ENCODE peak calls at places on chromosomes 7 and 10, in ten cellular contexts. One of them, this sample, is unnamed.

GRCh38 chr10:32377458-32378370 is 30.8 kb upstream of the EPC1 start:
- DNase-seq in upper lobe of right lung: no peak
- DNase-seq in AG10803: peak; percentile 44
- DNase-seq in heart right ventricle: no peak
- DNase-seq in A549: peak; percentile 57
- DNase-seq in HFFc6: peak; percentile 17
- DNase-seq in RWPE1: peak; percentile 24
- DNase-seq in activated CD8-positive, alpha-beta T cell treated with anti-CD3 and anti-CD28 coated beads for 36 hours: peak; percentile 58
- DNase-seq in ovary: no peak
- DNase-seq in fibroblast of lung: peak; percentile 64
- DNase-seq in this sample: no peak

GRCh38 chr10:24552346-24553016 is 171.2 kb downstream of the ARHGAP21 start:
- DNase-seq in upper lobe of right lung: peak; percentile 80
- DNase-seq in AG10803: no peak
- DNase-seq in heart right ventricle: no peak
- DNase-seq in A549: peak; percentile 58
- DNase-seq in HFFc6: no peak
- DNase-seq in RWPE1: peak; percentile 75
- DNase-seq in activated CD8-positive, alpha-beta T cell treated with anti-CD3 and anti-CD28 coated beads for 36 hours: peak; percentile 52
- DNase-seq in ovary: no peak
- DNase-seq in fibroblast of lung: no peak
- DNase-seq in this sample: peak; percentile 89

GRCh38 chr10:12534824-12535223 is 185.5 kb downstream of the CAMK1D start:
- DNase-seq in upper lobe of right lung: peak; percentile 28
- DNase-seq in AG10803: no peak
- DNase-seq in heart right ventricle: no peak
- DNase-seq in A549: no peak
- DNase-seq in HFFc6: no peak
- DNase-seq in RWPE1: no peak
- DNase-seq in activated CD8-positive, alpha-beta T cell treated with anti-CD3 and anti-CD28 coated beads for 36 hours: peak; percentile 20
- DNase-seq in ovary: no peak
- DNase-seq in fibroblast of lung: no peak
- DNase-seq in this sample: peak; percentile 28

GRCh38 chr10:66931340-66931948 is 5.6 kb downstream of the LRRTM3 start:
- DNase-seq in upper lobe of right lung: no peak
- DNase-seq in AG10803: peak; percentile 68
- DNase-seq in heart right ventricle: no peak
- DNase-seq in A549: peak; percentile 73
- DNase-seq in HFFc6: peak; percentile 53
- DNase-seq in RWPE1: peak; percentile 30
- DNase-seq in activated CD8-positive, alpha-beta T cell treated with anti-CD3 and anti-CD28 coated beads for 36 hours: peak; percentile 6
- DNase-seq in ovary: no peak
- DNase-seq in fibroblast of lung: peak; percentile 85
- DNase-seq in this sample: peak; percentile 44

GRCh38 chr10:86188796-86189558 is 177.6 kb downstream of the GRID1 start:
- DNase-seq in upper lobe of right lung: peak; percentile 11
- DNase-seq in AG10803: no peak
- DNase-seq in heart right ventricle: no peak
- DNase-seq in A549: no peak
- DNase-seq in HFFc6: no peak
- DNase-seq in RWPE1: no peak
- DNase-seq in activated CD8-positive, alpha-beta T cell treated with anti-CD3 and anti-CD28 coated beads for 36 hours: no peak
- DNase-seq in ovary: no peak
- DNase-seq in fibroblast of lung: no peak
- DNase-seq in this sample: no peak

GRCh38 chr7:919924-920341 is 34.5 kb downstream of the ADAP1 start:
- DNase-seq in upper lobe of right lung: peak; percentile 39
- DNase-seq in AG10803: no peak
- DNase-seq in heart right ventricle: no peak
- DNase-seq in A549: no peak
- DNase-seq in HFFc6: no peak
- DNase-seq in RWPE1: no peak
- DNase-seq in activated CD8-positive, alpha-beta T cell treated with anti-CD3 and anti-CD28 coated beads for 36 hours: no peak
- DNase-seq in ovary: no peak
- DNase-seq in fibroblast of lung: no peak
- DNase-seq in this sample: no peak

GRCh38 chr7:7157887-7158271 is 24.5 kb upstream of the C1GALT1 start:
- DNase-seq in upper lobe of right lung: no peak
- DNase-seq in AG10803: peak; percentile 87
- DNase-seq in heart right ventricle: no peak
- DNase-seq in A549: no peak
- DNase-seq in HFFc6: peak; percentile 71
- DNase-seq in RWPE1: no peak
- DNase-seq in activated CD8-positive, alpha-beta T cell treated with anti-CD3 and anti-CD28 coated beads for 36 hours: no peak
- DNase-seq in ovary: no peak
- DNase-seq in fibroblast of lung: peak; percentile 70
- DNase-seq in this sample: no peak

GRCh38 chr7:105389090-105389650 is 449 bp upstream of the SRPK2 start:
- DNase-seq in upper lobe of right lung: peak; percentile 76
- DNase-seq in AG10803: peak; percentile 56
- DNase-seq in heart right ventricle: peak; percentile 46
- DNase-seq in A549: peak; percentile 77
- DNase-seq in HFFc6: peak; percentile 56
- DNase-seq in RWPE1: peak; percentile 70
- DNase-seq in activated CD8-positive, alpha-beta T cell treated with anti-CD3 and anti-CD28 coated beads for 36 hours: peak; percentile 34
- DNase-seq in ovary: no peak
- DNase-seq in fibroblast of lung: peak; percentile 54
- DNase-seq in this sample: peak; percentile 57

GRCh38 chr7:140674356-140674800 is 1.6 kb downstream of the ADCK2 start:
- DNase-seq in upper lobe of right lung: peak; percentile 75
- DNase-seq in AG10803: no peak
- DNase-seq in heart right ventricle: no peak
- DNase-seq in A549: no peak
- DNase-seq in HFFc6: no peak
- DNase-seq in RWPE1: no peak
- DNase-seq in activated CD8-positive, alpha-beta T cell treated with anti-CD3 and anti-CD28 coated beads for 36 hours: no peak
- DNase-seq in ovary: no peak
- DNase-seq in fibroblast of lung: no peak
- DNase-seq in this sample: no peak

GRCh38 chr10:1227505-1228402 is 171.6 kb downstream of the WDR37 start:
- DNase-seq in upper lobe of right lung: no peak
- DNase-seq in AG10803: no peak
- DNase-seq in heart right ventricle: no peak
- DNase-seq in A549: no peak
- DNase-seq in HFFc6: no peak
- DNase-seq in RWPE1: no peak
- DNase-seq in activated CD8-positive, alpha-beta T cell treated with anti-CD3 and anti-CD28 coated beads for 36 hours: no peak
- DNase-seq in ovary: no peak
- DNase-seq in fibroblast of lung: no peak
- DNase-seq in this sample: no peak
- TF ChIP-seq CTCF in upper lobe of right lung: no peak
- TF ChIP-seq CTCF in AG10803: no peak
- TF ChIP-seq CTCF in heart right ventricle: no peak
- TF ChIP-seq CTCF in A549: no peak
- TF ChIP-seq CTCF in HFFc6: no peak
- TF ChIP-seq CTCF in RWPE1: no peak
- TF ChIP-seq CTCF in activated CD8-positive, alpha-beta T cell treated with anti-CD3 and anti-CD28 coated beads for 36 hours: no peak
- TF ChIP-seq CTCF in ovary: no peak
- TF ChIP-seq CTCF in fibroblast of lung: no peak
- TF ChIP-seq CTCF in this sample: no peak

DNA sequence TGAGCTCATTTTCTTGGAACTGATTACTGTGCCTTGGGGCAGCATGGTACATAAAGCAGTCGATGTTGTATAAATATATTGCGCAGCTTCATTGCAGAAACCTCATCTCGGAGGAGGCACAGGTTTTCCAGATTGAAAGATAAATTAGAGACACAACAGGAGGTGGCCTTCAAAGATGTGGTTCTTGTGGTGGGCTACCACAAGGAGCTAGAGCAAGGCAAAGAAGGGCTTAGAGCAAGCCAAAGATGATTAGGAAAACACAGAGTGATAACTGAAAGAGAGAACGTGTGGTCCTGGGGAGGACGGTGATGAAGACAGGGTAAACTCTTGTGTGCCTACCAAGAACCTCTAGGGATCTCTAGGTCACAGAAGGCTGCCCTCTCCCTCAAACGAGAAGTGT is 169.2 kb upstream of the TNS3 start:
- DNase-seq in upper lobe of right lung: no peak
- DNase-seq in AG10803: no peak
- DNase-seq in heart right ventricle: no peak
- DNase-seq in A549: no peak
- DNase-seq in HFFc6: no peak
- DNase-seq in RWPE1: no peak
- DNase-seq in activated CD8-positive, alpha-beta T cell treated with anti-CD3 and anti-CD28 coated beads for 36 hours: peak; percentile 9
- DNase-seq in ovary: no peak
- DNase-seq in fibroblast of lung: no peak
- DNase-seq in this sample: no peak
- TF ChIP-seq CTCF in upper lobe of right lung: no peak
- TF ChIP-seq CTCF in AG10803: no peak
- TF ChIP-seq CTCF in heart right ventricle: no peak
- TF ChIP-seq CTCF in A549: no peak
- TF ChIP-seq CTCF in HFFc6: no peak
- TF ChIP-seq CTCF in RWPE1: no peak
- TF ChIP-seq CTCF in activated CD8-positive, alpha-beta T cell treated with anti-CD3 and anti-CD28 coated beads for 36 hours: no peak
- TF ChIP-seq CTCF in ovary: no peak
- TF ChIP-seq CTCF in fibroblast of lung: no peak
- TF ChIP-seq CTCF in this sample: no peak

DNA sequence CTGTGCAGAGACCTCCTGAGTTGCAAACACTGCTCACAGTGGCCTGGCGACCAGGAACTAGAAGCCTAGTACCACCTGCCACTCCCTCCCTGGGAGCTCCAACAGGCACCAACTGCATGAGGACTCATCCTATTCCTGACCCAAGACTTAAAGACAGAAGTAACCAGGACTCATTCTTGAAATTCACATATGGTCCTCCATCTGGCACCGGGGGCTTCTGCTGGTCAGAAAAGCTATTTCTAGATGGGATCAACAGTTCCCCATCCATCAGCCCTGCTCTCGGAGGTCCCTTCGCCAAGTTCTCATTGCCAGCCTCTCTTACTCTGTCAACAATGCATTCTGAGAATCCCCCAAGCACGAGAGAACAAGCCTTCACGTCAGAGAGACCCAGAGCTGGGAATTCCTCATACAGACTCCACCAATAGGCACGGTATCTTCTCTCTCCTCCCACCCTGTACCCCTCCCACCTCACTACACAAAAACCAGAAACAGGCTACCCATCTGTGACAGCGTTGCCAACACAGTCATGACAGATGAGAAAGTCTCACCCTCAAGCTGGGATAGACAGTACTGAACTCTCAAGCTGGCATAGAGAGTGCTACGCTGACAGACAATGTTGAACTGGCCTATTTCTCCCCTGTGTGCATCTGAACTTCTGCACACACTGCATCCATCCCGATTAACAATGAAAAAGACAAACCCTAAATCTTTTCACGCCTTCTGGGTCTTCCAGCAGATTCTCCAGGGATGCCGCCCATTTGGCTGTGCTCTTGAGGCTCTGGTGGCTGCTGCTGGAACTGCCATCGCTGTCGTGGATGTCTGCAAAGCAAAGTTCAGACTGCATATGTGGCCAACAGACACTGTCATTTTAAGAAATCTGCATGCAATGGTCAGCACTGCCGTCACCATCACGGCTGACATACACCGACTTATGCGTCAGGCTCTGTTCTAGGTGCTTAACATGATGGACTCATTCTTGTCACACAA is 15.6 kb downstream of the RGS10 start:
- DNase-seq in upper lobe of right lung: no peak
- DNase-seq in AG10803: no peak
- DNase-seq in heart right ventricle: no peak
- DNase-seq in A549: peak; percentile 25
- DNase-seq in HFFc6: no peak
- DNase-seq in RWPE1: no peak
- DNase-seq in activated CD8-positive, alpha-beta T cell treated with anti-CD3 and anti-CD28 coated beads for 36 hours: peak; percentile 39
- DNase-seq in ovary: no peak
- DNase-seq in fibroblast of lung: no peak
- DNase-seq in this sample: no peak
- TF ChIP-seq CTCF in upper lobe of right lung: no peak
- TF ChIP-seq CTCF in AG10803: peak; percentile 32
- TF ChIP-seq CTCF in heart right ventricle: no peak
- TF ChIP-seq CTCF in A549: no peak
- TF ChIP-seq CTCF in HFFc6: peak; percentile 49
- TF ChIP-seq CTCF in RWPE1: no peak
- TF ChIP-seq CTCF in activated CD8-positive, alpha-beta T cell treated with anti-CD3 and anti-CD28 coated beads for 36 hours: no peak
- TF ChIP-seq CTCF in ovary: no peak
- TF ChIP-seq CTCF in fibroblast of lung: no peak
- TF ChIP-seq CTCF in this sample: no peak

DNA sequence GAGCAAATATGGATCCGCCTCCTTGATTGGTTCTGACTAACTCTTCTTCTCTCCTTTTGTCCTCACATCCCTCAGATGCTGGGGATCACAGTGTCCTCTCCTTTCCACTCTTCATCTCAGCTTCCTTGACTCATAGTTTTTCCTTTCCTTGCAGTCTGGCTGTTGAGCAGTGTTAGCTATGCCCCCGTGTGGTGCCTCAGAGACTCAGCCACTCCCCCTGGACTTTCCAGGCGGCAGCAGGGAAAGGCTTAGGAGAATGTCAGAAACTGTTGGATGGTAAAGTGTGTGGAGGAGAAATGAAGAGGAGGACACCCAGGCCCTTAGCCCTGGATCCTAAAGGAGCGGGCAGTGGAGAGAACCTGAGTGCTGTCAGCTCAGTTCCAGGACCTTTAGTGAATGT is 267.5 kb downstream of the CELF2 start:
- DNase-seq in upper lobe of right lung: no peak
- DNase-seq in AG10803: no peak
- DNase-seq in heart right ventricle: no peak
- DNase-seq in A549: peak; percentile 23
- DNase-seq in HFFc6: peak; percentile 4
- DNase-seq in RWPE1: no peak
- DNase-seq in activated CD8-positive, alpha-beta T cell treated with anti-CD3 and anti-CD28 coated beads for 36 hours: no peak
- DNase-seq in ovary: no peak
- DNase-seq in fibroblast of lung: no peak
- DNase-seq in this sample: no peak
- TF ChIP-seq CTCF in upper lobe of right lung: no peak
- TF ChIP-seq CTCF in AG10803: peak; percentile 12
- TF ChIP-seq CTCF in heart right ventricle: peak; percentile 7
- TF ChIP-seq CTCF in A549: no peak
- TF ChIP-seq CTCF in HFFc6: no peak
- TF ChIP-seq CTCF in RWPE1: no peak
- TF ChIP-seq CTCF in activated CD8-positive, alpha-beta T cell treated with anti-CD3 and anti-CD28 coated beads for 36 hours: no peak
- TF ChIP-seq CTCF in ovary: no peak
- TF ChIP-seq CTCF in fibroblast of lung: peak; percentile 15
- TF ChIP-seq CTCF in this sample: no peak

GRCh38 chr7:42274052-42274451 is 37.0 kb upstream of the GLI3 start:
- DNase-seq in upper lobe of right lung: no peak
- DNase-seq in AG10803: no peak
- DNase-seq in heart right ventricle: no peak
- DNase-seq in A549: no peak
- DNase-seq in HFFc6: no peak
- DNase-seq in RWPE1: peak; percentile 62
- DNase-seq in activated CD8-positive, alpha-beta T cell treated with anti-CD3 and anti-CD28 coated beads for 36 hours: no peak
- DNase-seq in ovary: no peak
- DNase-seq in fibroblast of lung: peak; percentile 97
- DNase-seq in this sample: no peak

GRCh38 chr7:42269161-42269560 is 32.2 kb upstream of the GLI3 start:
- DNase-seq in upper lobe of right lung: no peak
- DNase-seq in AG10803: no peak
- DNase-seq in heart right ventricle: no peak
- DNase-seq in A549: no peak
- DNase-seq in HFFc6: no peak
- DNase-seq in RWPE1: no peak
- DNase-seq in activated CD8-positive, alpha-beta T cell treated with anti-CD3 and anti-CD28 coated beads for 36 hours: no peak
- DNase-seq in ovary: no peak
- DNase-seq in fibroblast of lung: no peak
- DNase-seq in this sample: no peak

GRCh38 chr7:42278360-42278759 is 41.4 kb upstream of the GLI3 start:
- DNase-seq in upper lobe of right lung: no peak
- DNase-seq in AG10803: no peak
- DNase-seq in heart right ventricle: no peak
- DNase-seq in A549: no peak
- DNase-seq in HFFc6: no peak
- DNase-seq in RWPE1: no peak
- DNase-seq in activated CD8-positive, alpha-beta T cell treated with anti-CD3 and anti-CD28 coated beads for 36 hours: no peak
- DNase-seq in ovary: no peak
- DNase-seq in fibroblast of lung: peak; percentile 11
- DNase-seq in this sample: no peak

GRCh38 chr7:42272793-42273665 is 36.0 kb upstream of the GLI3 start:
- DNase-seq in upper lobe of right lung: no peak
- DNase-seq in AG10803: peak; percentile 49
- DNase-seq in heart right ventricle: no peak
- DNase-seq in A549: no peak
- DNase-seq in HFFc6: peak; percentile 69
- DNase-seq in RWPE1: peak; percentile 49
- DNase-seq in activated CD8-positive, alpha-beta T cell treated with anti-CD3 and anti-CD28 coated beads for 36 hours: peak; percentile 2
- DNase-seq in ovary: no peak
- DNase-seq in fibroblast of lung: peak; percentile 81
- DNase-seq in this sample: no peak
- TF ChIP-seq CTCF in upper lobe of right lung: peak; percentile 18
- TF ChIP-seq CTCF in AG10803: peak; percentile 67
- TF ChIP-seq CTCF in heart right ventricle: peak; percentile 12
- TF ChIP-seq CTCF in A549: no peak
- TF ChIP-seq CTCF in HFFc6: peak; percentile 73
- TF ChIP-seq CTCF in RWPE1: no peak
- TF ChIP-seq CTCF in activated CD8-positive, alpha-beta T cell treated with anti-CD3 and anti-CD28 coated beads for 36 hours: no peak
- TF ChIP-seq CTCF in ovary: no peak
- TF ChIP-seq CTCF in fibroblast of lung: peak; percentile 61
- TF ChIP-seq CTCF in this sample: no peak

This sample was measured in Calu3.